ENCODE peak calls at places on chromosomes 2 and 18, in ten cellular contexts. S, R, U, O, J, F, N, I, B and V are unnamed samples.
A peak's percentile ranks its signal among the peaks of the same experiment; 100 is the strongest.

GRCh38 chr2:41881249-41881648 is 166.6 kb upstream of the PKDCC start:
- DNase-seq in S (no peak), R (no peak), U (no peak), O (no peak), J (no peak), F (no peak), N (no peak), I (no peak), B (no peak), V (no peak)

GRCh38 chr18:31965331-31965970 is 22.5 kb upstream of the TRAPPC8 start:
- DNase-seq in S (no peak), R (no peak), U (no peak), O (no peak), J (no peak), F (no peak), N (no peak), I (no peak), B (no peak), V (no peak)

GRCh38 chr18:33596178-33596854 is 18.3 kb downstream of the ASXL3 start:
- DNase-seq in S (no peak), R (no peak), U (no peak), O (peak; percentile 53), J (no peak), F (no peak), N (no peak), I (no peak), B (no peak), V (peak; percentile 10)

GRCh38 chr2:217958206-217958888 is 44.4 kb downstream of the TNS1 start:
- DNase-seq in S (no peak), R (no peak), U (no peak), O (no peak), J (no peak), F (no peak), N (no peak), I (no peak), B (no peak), V (no peak)

GRCh38 chr2:209431701-209432100 is 7.9 kb downstream of the MAP2 start:
- DNase-seq in S (no peak), R (no peak), U (peak; percentile 24), O (peak; percentile 93), J (no peak), F (no peak), N (no peak), I (no peak), B (peak; percentile 10), V (peak; percentile 67)

GRCh38 chr2:240997856-240998705 is at the start of gene SNED1:
- DNase-seq in S (peak; percentile 94), R (peak; percentile 39), U (peak; percentile 88), O (peak; percentile 54), J (peak; percentile 74), F (peak; percentile 77), N (peak; percentile 95), I (peak; percentile 79), B (peak; percentile 79), V (peak; percentile 57)

GRCh38 chr2:105272176-105272575 is 30.6 kb downstream of the GPR45 start:
- DNase-seq in S (no peak), R (no peak), U (no peak), O (no peak), J (no peak), F (no peak), N (no peak), I (no peak), B (no peak), V (no peak)

GRCh38 chr2:36785179-36785795 is 88.8 kb downstream of the VIT start:
- DNase-seq in S (peak; percentile 27), R (peak; percentile 17), U (peak; percentile 71), O (peak; percentile 66), J (peak; percentile 23), F (peak; percentile 76), N (peak; percentile 58), I (peak; percentile 71), B (peak; percentile 72), V (no peak)

GRCh38 chr2:232502901-232503791 is 15.5 kb upstream of the ECEL1 start:
- DNase-seq in S (no peak), R (no peak), U (peak; percentile 79), O (peak; percentile 19), J (peak; percentile 15), F (no peak), N (no peak), I (peak; percentile 46), B (no peak), V (no peak)

GRCh38 chr2:218345491-218346176 is 11.0 kb upstream of the CATIP start:
- DNase-seq in S (no peak), R (no peak), U (no peak), O (no peak), J (no peak), F (no peak), N (no peak), I (no peak), B (no peak), V (no peak)

GRCh38 chr2:230658877-230659652 is 53.6 kb upstream of the CAB39 start:
- DNase-seq in S (no peak), R (no peak), U (no peak), O (no peak), J (no peak), F (no peak), N (no peak), I (no peak), B (no peak), V (no peak)

GRCh38 chr2:126886201-126886905 is 12.3 kb upstream of the TEX51 start:
- DNase-seq in S (peak; percentile 56), R (no peak), U (peak; percentile 85), O (no peak), J (no peak), F (peak; percentile 84), N (peak; percentile 82), I (peak; percentile 74), B (no peak), V (no peak)

GRCh38 chr2:23520256-23520655 is 135.3 kb downstream of the KLHL29 start:
- DNase-seq in S (no peak), R (no peak), U (no peak), O (peak; percentile 18), J (no peak), F (no peak), N (no peak), I (no peak), B (no peak), V (no peak)

GRCh38 chr2:201467666-201468065 is 16.1 kb downstream of the STRADB start:
- DNase-seq in S (no peak), R (no peak), U (no peak), O (no peak), J (no peak), F (no peak), N (no peak), I (no peak), B (no peak), V (no peak)

GRCh38 chr18:67672142-67672541 is 155.6 kb upstream of the DSEL start:
- DNase-seq in S (no peak), R (no peak), U (no peak), O (peak; percentile 54), J (no peak), F (no peak), N (no peak), I (no peak), B (no peak), V (no peak)

GRCh38 chr2:20097889-20098714 is 46.7 kb upstream of the LAPTM4A start:
- DNase-seq in S (peak; percentile 80), R (peak; percentile 43), U (peak; percentile 88), O (peak; percentile 76), J (peak; percentile 76), F (peak; percentile 89), N (peak; percentile 90), I (peak; percentile 96), B (peak; percentile 94), V (peak; percentile 73)

GRCh38 chr2:188000189-188000588 is 291.5 kb upstream of the GULP1 start:
- DNase-seq in S (no peak), R (no peak), U (no peak), O (no peak), J (no peak), F (no peak), N (no peak), I (no peak), B (no peak), V (no peak)

GRCh38 chr2:187614756-187615155 is 60.5 kb upstream of the TFPI start:
- DNase-seq in S (no peak), R (no peak), U (no peak), O (no peak), J (no peak), F (no peak), N (no peak), I (no peak), B (peak; percentile 10), V (no peak)

GRCh38 chr2:84373391-84373790 is 85.7 kb downstream of the SUCLG1 start:
- DNase-seq in S (no peak), R (no peak), U (no peak), O (no peak), J (no peak), F (no peak), N (no peak), I (no peak), B (no peak), V (no peak)